ENCODE peak calls at places on chromosomes 2 and 18, in eight cellular contexts. Z, U, Y, O, I, F, N and S are unnamed samples.

GRCh38 chr2:137828624-137829023 is 135.6 kb upstream of the HNMT start:
- DNase-seq in Z (no peak), U (no peak), Y (no peak), O (no peak), I (no peak), F (no peak), N (no peak), S (no peak)

GRCh38 chr2:112673008-112673407 is 27.3 kb downstream of the SLC20A1 start:
- DNase-seq in Z (no peak), U (no peak), Y (no peak), O (no peak), I (no peak), F (no peak), N (no peak), S (no peak)

GRCh38 chr2:237691200-237691907 is 64.0 kb downstream of the LRRFIP1 start:
- DNase-seq in Z (no peak), U (no peak), Y (peak), O (no peak), I (no peak), F (no peak), N (no peak), S (no peak)

GRCh38 chr18:49731860-49732311 is 81.4 kb downstream of the ACAA2 start:
- DNase-seq in Z (no peak), U (no peak), Y (no peak), O (no peak), I (no peak), F (no peak), N (no peak), S (peak)

GRCh38 chr2:172350844-172351480 is 76.4 kb upstream of the ITGA6 start:
- DNase-seq in Z (no peak), U (no peak), Y (no peak), O (peak), I (peak), F (no peak), N (no peak), S (peak)

GRCh38 chr2:128359841-128360240 is 41.2 kb upstream of the HS6ST1 start:
- DNase-seq in Z (no peak), U (no peak), Y (no peak), O (no peak), I (no peak), F (no peak), N (no peak), S (peak)

GRCh38 chr2:86747708-86748627 is 27.9 kb downstream of the RMND5A start:
- DNase-seq in Z (no peak), U (peak), Y (no peak), O (no peak), I (peak), F (peak), N (peak), S (no peak)

GRCh38 chr2:71503827-71504226 is 50.5 kb downstream of the DYSF start:
- DNase-seq in Z (no peak), U (peak), Y (peak), O (no peak), I (no peak), F (no peak), N (no peak), S (peak)

GRCh38 chr2:218005028-218005427 is 2.2 kb upstream of the TNS1 start:
- DNase-seq in Z (no peak), U (no peak), Y (no peak), O (no peak), I (no peak), F (no peak), N (no peak), S (no peak)